ENCODE peak calls at places on chromosomes 12 and 14, in four cellular contexts. J is esophagus squamous epithelium, Y is AG09309, Z is GM12878. S is an unnamed sample.
A peak's percentile ranks its signal among the peaks of the same experiment; 100 is the strongest.

GRCh38 chr14:81323621-81324400 is 76.3 kb downstream of the STON2 start:
- DNase-seq in J (no peak), Y (no peak), Z (no peak), S (no peak)

GRCh38 chr14:24395609-24396580 is 2.9 kb upstream of the NYNRIN start:
- DNase-seq in J (no peak), Y (no peak), Z (no peak), S (no peak)

GRCh38 chr12:102167821-102168605 is 29.6 kb downstream of the PMCH start:
- DNase-seq in J (no peak), Y (no peak), Z (peak; percentile 7), S (no peak)

GRCh38 chr12:47774664-47775063 is 1.6 kb downstream of the SLC48A1 start:
- DNase-seq in Y (no peak), Z (no peak), J (no peak), S (no peak)

GRCh38 chr14:99579903-99580570 is 24.0 kb downstream of the CCDC85C start:
- DNase-seq in J (no peak), Y (no peak), Z (no peak), S (no peak)

GRCh38 chr12:1540690-1541089 is 53.7 kb downstream of the FBXL14 start:
- DNase-seq in Z (no peak), Y (no peak), J (no peak), S (no peak)

GRCh38 chr12:87848248-87848868 is 180.8 kb downstream of the C12orf50 start:
- DNase-seq in Z (peak; percentile 12), Y (peak; percentile 27), J (no peak), S (no peak)

GRCh38 chr14:104935955-104936354 is 11.3 kb downstream of the PLD4 start:
- DNase-seq in Z (no peak), J (no peak), Y (no peak), S (no peak)

GRCh38 chr14:92340938-92341337 is 18.0 kb downstream of the SLC24A4 start:
- DNase-seq in Y (no peak), J (no peak), Z (no peak), S (no peak)

GRCh38 chr12:80551897-80552296 is 107.9 kb downstream of the PTPRQ start:
- DNase-seq in J (no peak), Y (peak; percentile 87), Z (no peak), S (no peak)

GRCh38 chr12:6074979-6075585 is 49.4 kb downstream of the VWF start:
- DNase-seq in Y (no peak), J (no peak), Z (no peak), S (peak; percentile 84)

GRCh38 chr12:16165506-16165905 is 112.0 kb downstream of the SLC15A5 start:
- DNase-seq in Z (no peak), Y (no peak), J (no peak), S (no peak)

GRCh38 chr12:51187370-51187987 is 14.5 kb upstream of the TFCP2 start:
- DNase-seq in J (no peak), Y (no peak), Z (no peak), S (no peak)

GRCh38 chr12:66189476-66189823 is 436 bp downstream of the IRAK3 start:
- DNase-seq in Z (no peak), Y (no peak), J (no peak), S (no peak)

GRCh38 chr12:118307069-118307954 is 65.4 kb downstream of the TAOK3 start:
- DNase-seq in J (no peak), Y (peak; percentile 89), Z (peak; percentile 69), S (no peak)

GRCh38 chr14:91245029-91245428 is 525 bp upstream of the GPR68 start:
- DNase-seq in J (no peak), Y (no peak), Z (no peak), S (no peak)

GRCh38 chr14:89485264-89485663 is 68.2 kb upstream of the FOXN3 start:
- DNase-seq in Z (no peak), Y (no peak), J (no peak), S (no peak)

GRCh38 chr14:100838493-100839440 is 12.8 kb downstream of the MEG3 start:
- DNase-seq in J (no peak), Y (no peak), Z (no peak), S (peak; percentile 74)

GRCh38 chr14:76904740-76905569 is 78.7 kb downstream of the LRRC74A start:
- DNase-seq in Z (peak; percentile 84), Y (peak; percentile 96), J (no peak), S (no peak)

GRCh38 chr12:55694651-55695050 is 13.1 kb downstream of the ITGA7 start:
- DNase-seq in Y (no peak), Z (no peak), J (no peak), S (peak; percentile 75)

GRCh38 chr14:26872510-26872909 is 274.7 kb upstream of the NOVA1 start:
- DNase-seq in J (no peak), Y (no peak), Z (no peak), S (no peak)

GRCh38 chr14:93019970-93020369 is 95.8 kb downstream of the ITPK1 start:
- DNase-seq in Z (no peak), Y (no peak), J (no peak), S (no peak)

GRCh38 chr14:69312608-69313007 is 52.6 kb downstream of the GALNT16 start:
- DNase-seq in J (no peak), Z (no peak), Y (no peak), S (no peak)

GRCh38 chr14:99479903-99480855 is 480 bp downstream of the SETD3 start:
- DNase-seq in Y (peak; percentile 24), Z (no peak), J (peak; percentile 49), S (no peak)

GRCh38 chr12:125683748-125684381 is 618.6 kb downstream of the AACS start:
- DNase-seq in Y (no peak), J (no peak), Z (no peak), S (no peak)

GRCh38 chr14:64185184-64185583 is 109.0 kb downstream of the ESR2 start:
- DNase-seq in Z (no peak), J (no peak), Y (no peak), S (no peak)

GRCh38 chr12:27163048-27163715 is 80.8 kb upstream of the C12orf71 start:
- DNase-seq in J (no peak), Y (no peak), Z (no peak), S (no peak)

GRCh38 chr12:124633954-124634352 is 66.5 kb upstream of the NCOR2 start:
- DNase-seq in Y (no peak), Z (no peak), J (no peak), S (no peak)

GRCh38 chr12:58920102-58920955 is at the start of gene LRIG3:
- DNase-seq in J (no peak), Y (peak; percentile 49), Z (no peak), S (peak; percentile 99)
- TF ChIP-seq CTCF in J (no peak), Y (no peak), Z (no peak), S (peak; percentile 52)

GRCh38 chr14:47154276-47154797 is 502.8 kb upstream of the RPL10L start:
- DNase-seq in Y (no peak), J (no peak), Z (no peak), S (no peak)
- TF ChIP-seq CTCF in Y (no peak), J (no peak), Z (no peak), S (no peak)

GRCh38 chr14:37571391-37571790 is 23.7 kb downstream of the FOXA1 start:
- DNase-seq in Y (no peak), Z (no peak), J (no peak), S (no peak)
- TF ChIP-seq CTCF in Y (no peak), Z (no peak), J (no peak), S (no peak)

GRCh38 chr12:115205755-115206308 is 521.9 kb upstream of the TBX3 start:
- DNase-seq in Y (no peak), J (no peak), Z (no peak), S (no peak)
- TF ChIP-seq CTCF in Y (no peak), J (no peak), Z (no peak), S (no peak)

GRCh38 chr12:107929436-107929835 is 154.9 kb downstream of the ASCL4 start:
- DNase-seq in Y (peak; percentile 14), Z (no peak), J (no peak), S (no peak)
- TF ChIP-seq CTCF in Y (peak; percentile 45), Z (peak; percentile 55), J (peak; percentile 6), S (peak; percentile 49)

GRCh38 chr12:400828-401227 is 616 bp upstream of the CCDC77 start:
- DNase-seq in Z (no peak), J (no peak), Y (no peak), S (no peak)

GRCh38 chr12:401235-402126 is at the start of gene CCDC77:
- DNase-seq in Z (peak; percentile 86), J (no peak), Y (peak; percentile 47), S (peak; percentile 95)

DNA sequence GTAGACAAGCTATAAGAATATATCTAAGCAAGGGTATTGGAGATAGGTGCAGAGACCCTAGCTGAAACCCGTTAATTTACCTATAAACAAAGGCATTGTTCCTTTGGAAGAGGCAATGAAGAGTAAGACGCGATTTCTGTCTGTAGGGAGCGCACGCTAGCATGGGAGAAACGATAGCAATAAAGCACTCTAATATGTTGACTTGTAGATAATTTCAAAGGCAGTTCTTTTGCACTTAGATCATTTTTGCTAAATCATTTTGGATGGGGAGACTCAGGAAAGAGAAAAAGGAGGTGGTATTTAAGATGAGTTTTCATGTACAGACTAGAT is 648 bp downstream of the CCDC77 start:
- DNase-seq in Z (no peak), J (no peak), Y (no peak), S (no peak)
- TF ChIP-seq CTCF in Z (peak; percentile 30), J (no peak), Y (peak; percentile 25), S (peak; percentile 68)

DNA sequence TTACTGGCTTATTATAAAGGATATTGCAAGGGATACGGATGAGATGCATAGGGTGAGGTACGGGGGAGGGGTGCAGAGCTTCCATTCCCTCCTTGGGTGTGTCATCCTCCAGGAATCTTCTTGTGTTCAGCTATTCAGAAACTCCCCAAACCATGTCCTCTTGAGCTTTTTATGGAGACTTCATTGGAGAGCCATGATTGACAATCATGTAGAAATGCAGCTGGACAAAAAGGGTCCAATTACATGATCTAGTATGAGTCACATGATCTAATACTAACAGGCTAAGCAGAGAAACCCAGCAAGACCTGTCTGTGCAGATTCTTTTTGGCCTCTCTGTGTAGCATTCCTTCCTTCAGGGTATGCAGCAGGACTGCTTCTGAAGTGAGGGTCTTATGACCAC is 23.9 kb upstream of the FLVCR2 start:
- DNase-seq in J (no peak), Y (no peak), Z (no peak), S (no peak)
- TF ChIP-seq CTCF in J (no peak), Y (no peak), Z (no peak), S (no peak)

GRCh38 chr12:19915392-19916192 is 452.7 kb upstream of the PDE3A start:
- DNase-seq in J (no peak), Z (no peak), Y (peak; percentile 13), S (no peak)
- TF ChIP-seq CTCF in J (peak; percentile 44), Z (peak; percentile 72), Y (peak; percentile 62), S (peak; percentile 91)

GRCh38 chr14:72894323-72894622 is 372 bp upstream of the DPF3 start:
- DNase-seq in Y (no peak), J (no peak), Z (no peak), S (no peak)

GRCh38 chr14:72893636-72894322 is at the start of gene DPF3:
- DNase-seq in Z (peak; percentile 75), Y (peak; percentile 84), J (peak; percentile 62), S (peak; percentile 97)

GRCh38 chr14:72891666-72892102 is 2.2 kb downstream of the DPF3 start:
- DNase-seq in Y (no peak), J (no peak), Z (no peak), S (no peak)

GRCh38 chr14:72892879-72893635 is 844 bp downstream of the DPF3 start:
- DNase-seq in Y (no peak), Z (no peak), J (no peak), S (no peak)

GRCh38 chr14:72892103-72892878 is 1.6 kb downstream of the DPF3 start:
- DNase-seq in Z (no peak), J (no peak), Y (no peak), S (no peak)
- TF ChIP-seq CTCF in Z (peak; percentile 5), J (no peak), Y (no peak), S (peak; percentile 32)

S was measured in chondrocyte.